ENCODE peak calls at places on chromosomes 11 and 22, in six cellular contexts. K is stimulated activated effector memory CD8-positive, alpha-beta T cell treated with anti-CD3 and anti-CD28 coated beads, Interleukin-12 subunit alpha, Interleukin-12 subunit beta, amount 100 ng/mL, for 72 hours; H is SHP77 treated with DMSO at 0.1 percent for 48 hours; A is GM18507; J is nephron progenitor cell; P is CD8-positive, alpha-beta memory T cell. X is an unnamed sample.

GRCh38 chr11:15653191-15653590 is 538.5 kb downstream of the INSC start:
- DNase-seq in K (no peak), H (no peak), A (no peak), J (no peak), P (no peak), X (no peak)

GRCh38 chr11:12066799-12067508 is 43.4 kb upstream of the MICAL2 start:
- DNase-seq in K (no peak), H (no peak), A (no peak), J (peak; percentile 54), P (no peak), X (no peak)

GRCh38 chr11:87128372-87128771 is 90.6 kb downstream of the TMEM135 start:
- DNase-seq in K (no peak), H (no peak), A (no peak), J (no peak), P (no peak), X (no peak)

GRCh38 chr11:20051783-20052399 is 108.4 kb downstream of the DBX1 start:
- DNase-seq in K (no peak), H (no peak), A (no peak), J (no peak), P (no peak), X (no peak)

GRCh38 chr11:65134952-65135632 is 773 bp upstream of the SYVN1 start:
- DNase-seq in K (no peak), H (peak; percentile 98), A (peak; percentile 89), J (peak; percentile 82), P (peak; percentile 93), X (peak; percentile 97)

GRCh38 chr11:103047837-103048236 is 44.1 kb downstream of the DCUN1D5 start:
- DNase-seq in K (no peak), H (no peak), A (no peak), J (no peak), P (no peak), X (no peak)

GRCh38 chr11:32487270-32487669 is 51.9 kb upstream of the WT1 start:
- DNase-seq in K (no peak), H (no peak), A (no peak), J (no peak), P (no peak), X (no peak)

GRCh38 chr11:28133146-28133545 is 25.0 kb downstream of the METTL15 start:
- DNase-seq in K (no peak), H (no peak), A (no peak), J (no peak), P (no peak), X (no peak)

GRCh38 chr22:23002612-23003180 is 67.6 kb upstream of the GNAZ start:
- DNase-seq in K (no peak), H (no peak), A (no peak), J (no peak), P (no peak), X (no peak)

GRCh38 chr11:95577716-95578460 is 211.7 kb downstream of the FAM76B start:
- DNase-seq in K (no peak), H (no peak), A (no peak), J (no peak), P (no peak), X (no peak)

GRCh38 chr11:115941481-115941993 is 437.3 kb upstream of the CADM1 start:
- DNase-seq in K (no peak), H (no peak), A (no peak), J (no peak), P (no peak), X (no peak)

GRCh38 chr11:97460091-97460490 is 1070.3 kb downstream of the JRKL start:
- DNase-seq in K (no peak), H (no peak), A (no peak), J (no peak), P (no peak), X (no peak)

GRCh38 chr11:126893796-126894195 is 106.8 kb downstream of the KIRREL3 start:
- DNase-seq in K (no peak), H (no peak), A (no peak), J (no peak), P (no peak), X (no peak)

GRCh38 chr11:77346906-77347603 is 45.6 kb upstream of the GDPD4 start:
- DNase-seq in K (no peak), H (no peak), A (no peak), J (no peak), P (no peak), X (no peak)

GRCh38 chr22:22110548-22111266 is 128.1 kb upstream of the TOP3B start:
- DNase-seq in K (peak; percentile 84), H (no peak), A (peak; percentile 62), J (peak; percentile 60), P (no peak), X (peak; percentile 30)

GRCh38 chr11:43810929-43811596 is 69.6 kb upstream of the ALKBH3 start:
- DNase-seq in K (no peak), H (no peak), A (no peak), J (no peak), P (no peak), X (no peak)

GRCh38 chr11:15651782-15652181 is 537.1 kb downstream of the INSC start:
- DNase-seq in K (no peak), H (no peak), A (no peak), J (no peak), P (no peak), X (no peak)

GRCh38 chr11:10898763-10899541 is 41.1 kb upstream of the ZBED5 start:
- DNase-seq in K (no peak), H (no peak), A (no peak), J (no peak), P (no peak), X (no peak)

GRCh38 chr11:44611687-44612437 is 46.4 kb downstream of the CD82 start:
- DNase-seq in K (peak; percentile 71), H (no peak), A (no peak), J (no peak), P (peak; percentile 61), X (no peak)

GRCh38 chr22:21937821-21938070 is 14.9 kb downstream of the PPM1F start:
- DNase-seq in K (no peak), H (no peak), A (no peak), J (no peak), P (no peak), X (no peak)

GRCh38 chr22:41636467-41636866 is 15.4 kb downstream of the XRCC6 start:
- DNase-seq in K (no peak), H (no peak), A (no peak), J (no peak), P (no peak), X (no peak)

GRCh38 chr11:59698506-59698905 is 15.1 kb downstream of the OR10V1 start:
- DNase-seq in K (no peak), H (no peak), A (no peak), J (no peak), P (no peak), X (no peak)

GRCh38 chr11:93477684-93478234 is 65.4 kb downstream of the SMCO4 start:
- DNase-seq in K (no peak), H (no peak), A (no peak), J (no peak), P (no peak), X (no peak)

GRCh38 chr11:31246451-31247165 is 122.9 kb downstream of the DCDC1 start:
- DNase-seq in K (no peak), H (no peak), A (no peak), J (no peak), P (no peak), X (no peak)

X was measured in pancreas.